ENCODE peak calls at places on chromosomes 4 and X, in nine cellular contexts. One of them, this sample, is unnamed.

GRCh38 chr4:108201774-108202173 is 33.0 kb upstream of the LEF1 start:
- DNase-seq in tibial nerve: no peak
- DNase-seq in CD8-positive, alpha-beta T cell: no peak
- DNase-seq in IMR-90: no peak
- DNase-seq in lung: no peak
- DNase-seq in testis: no peak
- DNase-seq in adrenal gland: no peak
- DNase-seq in HepG2: no peak
- DNase-seq in tibial artery: no peak
- DNase-seq in this sample: no peak

GRCh38 chrX:11381464-11381863 is 88.3 kb downstream of the AMELX start:
- DNase-seq in CD8-positive, alpha-beta T cell: no peak
- DNase-seq in testis: peak
- DNase-seq in lung: no peak
- DNase-seq in tibial nerve: no peak
- DNase-seq in adrenal gland: peak
- DNase-seq in HepG2: peak
- DNase-seq in tibial artery: peak
- DNase-seq in IMR-90: peak
- DNase-seq in this sample: peak

GRCh38 chr4:169723207-169723606 is 34.5 kb downstream of the HPF1 start:
- DNase-seq in CD8-positive, alpha-beta T cell: no peak
- DNase-seq in tibial artery: no peak
- DNase-seq in HepG2: peak
- DNase-seq in adrenal gland: no peak
- DNase-seq in lung: no peak
- DNase-seq in IMR-90: no peak
- DNase-seq in tibial nerve: no peak
- DNase-seq in testis: peak
- DNase-seq in this sample: peak

GRCh38 chrX:41921492-41922124 is 1.7 kb downstream of the CASK start:
- DNase-seq in testis: no peak
- DNase-seq in CD8-positive, alpha-beta T cell: no peak
- DNase-seq in IMR-90: peak
- DNase-seq in adrenal gland: no peak
- DNase-seq in lung: no peak
- DNase-seq in tibial artery: no peak
- DNase-seq in tibial nerve: no peak
- DNase-seq in HepG2: peak
- DNase-seq in this sample: no peak

GRCh38 chr4:24321151-24321550 is 263.2 kb downstream of the DHX15 start:
- DNase-seq in HepG2: no peak
- DNase-seq in lung: no peak
- DNase-seq in CD8-positive, alpha-beta T cell: no peak
- DNase-seq in IMR-90: peak
- DNase-seq in adrenal gland: no peak
- DNase-seq in tibial nerve: no peak
- DNase-seq in tibial artery: no peak
- DNase-seq in testis: no peak
- DNase-seq in this sample: no peak

GRCh38 chr4:145279122-145279960 is 99.0 kb upstream of the OTUD4 start:
- DNase-seq in adrenal gland: no peak
- DNase-seq in IMR-90: peak
- DNase-seq in tibial nerve: no peak
- DNase-seq in tibial artery: no peak
- DNase-seq in lung: no peak
- DNase-seq in HepG2: no peak
- DNase-seq in CD8-positive, alpha-beta T cell: no peak
- DNase-seq in testis: no peak
- DNase-seq in this sample: peak

GRCh38 chr4:39937683-39938268 is 39.9 kb downstream of the PDS5A start:
- DNase-seq in tibial nerve: no peak
- DNase-seq in IMR-90: peak
- DNase-seq in HepG2: no peak
- DNase-seq in lung: no peak
- DNase-seq in testis: no peak
- DNase-seq in adrenal gland: no peak
- DNase-seq in CD8-positive, alpha-beta T cell: no peak
- DNase-seq in tibial artery: no peak
- DNase-seq in this sample: no peak

GRCh38 chr4:2292679-2293108 is 30.8 kb upstream of the MXD4 start:
- DNase-seq in HepG2: no peak
- DNase-seq in IMR-90: peak
- DNase-seq in adrenal gland: peak
- DNase-seq in tibial nerve: no peak
- DNase-seq in testis: no peak
- DNase-seq in tibial artery: peak
- DNase-seq in CD8-positive, alpha-beta T cell: no peak
- DNase-seq in lung: no peak
- DNase-seq in this sample: no peak

GRCh38 chr4:138242076-138242829 is at the start of gene SLC7A11:
- DNase-seq in tibial artery: no peak
- DNase-seq in adrenal gland: peak
- DNase-seq in IMR-90: peak
- DNase-seq in tibial nerve: no peak
- DNase-seq in CD8-positive, alpha-beta T cell: peak
- DNase-seq in HepG2: peak
- DNase-seq in lung: peak
- DNase-seq in testis: peak
- DNase-seq in this sample: peak

GRCh38 chrX:110210417-110211139 is 107.3 kb downstream of the AMMECR1 start:
- DNase-seq in IMR-90: peak
- DNase-seq in CD8-positive, alpha-beta T cell: no peak
- DNase-seq in HepG2: peak
- DNase-seq in lung: no peak
- DNase-seq in testis: no peak
- DNase-seq in adrenal gland: no peak
- DNase-seq in tibial nerve: no peak
- DNase-seq in tibial artery: no peak
- DNase-seq in this sample: peak

GRCh38 chr4:178577933-178578332 is 1135.7 kb upstream of the AGA start:
- DNase-seq in HepG2: peak
- DNase-seq in CD8-positive, alpha-beta T cell: no peak
- DNase-seq in tibial nerve: no peak
- DNase-seq in adrenal gland: no peak
- DNase-seq in testis: peak
- DNase-seq in tibial artery: no peak
- DNase-seq in IMR-90: no peak
- DNase-seq in lung: no peak
- DNase-seq in this sample: peak
- TF ChIP-seq CTCF in HepG2: peak
- TF ChIP-seq CTCF in CD8-positive, alpha-beta T cell: no peak
- TF ChIP-seq CTCF in tibial nerve: peak
- TF ChIP-seq CTCF in adrenal gland: no peak
- TF ChIP-seq CTCF in testis: no peak
- TF ChIP-seq CTCF in tibial artery: no peak
- TF ChIP-seq CTCF in IMR-90: no peak
- TF ChIP-seq CTCF in lung: no peak
- TF ChIP-seq CTCF in this sample: no peak

GRCh38 chrX:148500428-148501120 is at the start of gene AFF2:
- DNase-seq in lung: peak
- DNase-seq in tibial nerve: no peak
- DNase-seq in HepG2: no peak
- DNase-seq in testis: peak
- DNase-seq in IMR-90: no peak
- DNase-seq in CD8-positive, alpha-beta T cell: no peak
- DNase-seq in adrenal gland: no peak
- DNase-seq in tibial artery: no peak
- DNase-seq in this sample: peak

GRCh38 chrX:148501121-148502066 is 977 bp downstream of the AFF2 start:
- DNase-seq in tibial nerve: no peak
- DNase-seq in CD8-positive, alpha-beta T cell: no peak
- DNase-seq in IMR-90: no peak
- DNase-seq in tibial artery: no peak
- DNase-seq in lung: no peak
- DNase-seq in adrenal gland: no peak
- DNase-seq in HepG2: no peak
- DNase-seq in testis: peak
- DNase-seq in this sample: no peak

GRCh38 chrX:148498067-148498466 is 2.4 kb upstream of the AFF2 start:
- DNase-seq in CD8-positive, alpha-beta T cell: no peak
- DNase-seq in tibial artery: no peak
- DNase-seq in testis: no peak
- DNase-seq in HepG2: no peak
- DNase-seq in tibial nerve: no peak
- DNase-seq in IMR-90: no peak
- DNase-seq in lung: no peak
- DNase-seq in adrenal gland: no peak
- DNase-seq in this sample: no peak

GRCh38 chrX:148504412-148504950 is 4.1 kb downstream of the AFF2 start:
- DNase-seq in testis: no peak
- DNase-seq in lung: no peak
- DNase-seq in adrenal gland: no peak
- DNase-seq in tibial nerve: no peak
- DNase-seq in IMR-90: no peak
- DNase-seq in CD8-positive, alpha-beta T cell: no peak
- DNase-seq in HepG2: peak
- DNase-seq in tibial artery: no peak
- DNase-seq in this sample: no peak

DNA sequence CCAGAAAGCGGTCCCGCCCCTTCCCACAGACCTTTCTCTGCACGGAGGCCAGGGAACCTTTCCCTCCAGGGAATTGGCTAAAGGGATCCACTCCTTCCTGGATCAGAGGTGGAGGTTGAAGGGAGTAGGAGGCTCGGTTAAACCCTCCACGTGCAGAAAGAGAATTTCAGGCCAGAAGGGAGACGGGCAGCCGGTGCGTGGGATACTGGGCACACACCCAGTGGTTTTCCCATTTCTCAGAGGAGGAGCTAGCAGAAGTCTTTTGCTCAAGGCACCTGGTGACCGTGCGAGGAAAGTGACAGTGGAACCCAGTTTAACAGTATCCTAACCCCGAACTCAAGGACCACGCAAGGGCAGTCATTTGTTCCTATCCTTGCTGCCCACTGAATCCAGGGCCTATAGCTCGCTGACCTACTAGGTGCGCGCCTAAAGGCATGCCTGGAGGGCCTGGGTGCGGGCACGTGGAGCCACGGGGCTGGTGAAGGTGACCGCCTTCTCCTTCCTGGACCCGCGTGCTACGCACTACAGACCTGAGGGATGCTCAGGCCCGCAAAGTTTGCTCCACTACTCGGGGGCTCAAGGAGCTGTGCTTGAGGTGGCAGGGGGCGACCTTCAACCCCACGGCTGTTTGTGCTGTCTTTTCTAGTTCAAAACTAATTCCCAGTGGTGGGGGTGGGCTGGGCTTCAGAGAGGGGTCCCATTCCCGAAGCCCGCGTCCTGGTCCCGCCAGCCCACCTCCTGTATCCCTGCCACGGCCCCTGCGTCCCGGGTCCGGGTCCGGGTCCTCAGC is 584 bp upstream of the AFF2 start:
- DNase-seq in tibial artery: no peak
- DNase-seq in IMR-90: no peak
- DNase-seq in lung: no peak
- DNase-seq in adrenal gland: no peak
- DNase-seq in tibial nerve: no peak
- DNase-seq in CD8-positive, alpha-beta T cell: no peak
- DNase-seq in testis: peak
- DNase-seq in HepG2: no peak
- DNase-seq in this sample: no peak
- H3K4me3 ChIP-seq in tibial artery: peak
- H3K4me3 ChIP-seq in IMR-90: peak
- H3K4me3 ChIP-seq in lung: no peak
- H3K4me3 ChIP-seq in adrenal gland: peak
- H3K4me3 ChIP-seq in tibial nerve: no peak
- H3K4me3 ChIP-seq in CD8-positive, alpha-beta T cell: no peak
- H3K4me3 ChIP-seq in testis: peak
- H3K4me3 ChIP-seq in HepG2: no peak
- H3K4me3 ChIP-seq in this sample: peak

DNA sequence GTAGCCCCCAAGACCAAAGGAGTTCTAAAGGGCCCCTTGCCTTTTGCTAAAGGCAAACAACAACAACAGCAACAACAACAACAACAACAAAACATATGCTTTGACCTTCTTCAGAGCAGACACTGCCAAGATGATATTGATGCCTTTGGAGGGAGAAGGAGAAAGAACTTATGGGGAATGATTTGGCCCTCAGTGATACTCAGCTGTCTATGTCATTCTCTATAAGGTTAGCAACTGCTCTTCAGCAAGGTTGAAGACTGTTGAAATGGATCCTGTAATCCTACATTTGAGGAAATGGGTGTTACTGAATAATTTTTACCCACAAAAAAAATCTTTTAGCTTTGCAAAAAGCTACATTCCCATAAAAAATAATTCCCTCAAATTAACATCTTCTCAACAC is 72.5 kb downstream of the PRPS1 start:
- DNase-seq in tibial artery: no peak
- DNase-seq in CD8-positive, alpha-beta T cell: no peak
- DNase-seq in HepG2: no peak
- DNase-seq in adrenal gland: no peak
- DNase-seq in testis: no peak
- DNase-seq in IMR-90: no peak
- DNase-seq in tibial nerve: no peak
- DNase-seq in lung: no peak
- DNase-seq in this sample: no peak
- H3K27ac ChIP-seq in tibial artery: peak
- H3K27ac ChIP-seq in CD8-positive, alpha-beta T cell: no peak
- H3K27ac ChIP-seq in HepG2: no peak
- H3K27ac ChIP-seq in adrenal gland: peak
- H3K27ac ChIP-seq in testis: no peak
- H3K27ac ChIP-seq in IMR-90: no peak
- H3K27ac ChIP-seq in tibial nerve: peak
- H3K27ac ChIP-seq in lung: peak
- H3K27ac ChIP-seq in this sample: no peak

GRCh38 chr4:102826890-102827673 is at the start of gene UBE2D3:
- DNase-seq in CD8-positive, alpha-beta T cell: peak
- DNase-seq in testis: peak
- DNase-seq in tibial artery: peak
- DNase-seq in lung: peak
- DNase-seq in tibial nerve: peak
- DNase-seq in HepG2: peak
- DNase-seq in adrenal gland: peak
- DNase-seq in IMR-90: peak
- DNase-seq in this sample: peak
- TF ChIP-seq CTCF in CD8-positive, alpha-beta T cell: no peak
- TF ChIP-seq CTCF in testis: peak
- TF ChIP-seq CTCF in tibial artery: no peak
- TF ChIP-seq CTCF in lung: no peak
- TF ChIP-seq CTCF in tibial nerve: no peak
- TF ChIP-seq CTCF in HepG2: peak
- TF ChIP-seq CTCF in adrenal gland: no peak
- TF ChIP-seq CTCF in IMR-90: peak
- TF ChIP-seq CTCF in this sample: peak

GRCh38 chr4:54224960-54225670 is 4.0 kb upstream of the PDGFRA start:
- DNase-seq in tibial artery: no peak
- DNase-seq in tibial nerve: no peak
- DNase-seq in CD8-positive, alpha-beta T cell: no peak
- DNase-seq in adrenal gland: no peak
- DNase-seq in HepG2: no peak
- DNase-seq in lung: no peak
- DNase-seq in IMR-90: no peak
- DNase-seq in testis: no peak
- DNase-seq in this sample: no peak
- H3K4me3 ChIP-seq in tibial artery: no peak
- H3K4me3 ChIP-seq in tibial nerve: no peak
- H3K4me3 ChIP-seq in CD8-positive, alpha-beta T cell: no peak
- H3K4me3 ChIP-seq in adrenal gland: no peak
- H3K4me3 ChIP-seq in HepG2: no peak
- H3K4me3 ChIP-seq in lung: no peak
- H3K4me3 ChIP-seq in IMR-90: no peak
- H3K4me3 ChIP-seq in testis: peak
- H3K4me3 ChIP-seq in this sample: peak

This sample was measured in cardiac muscle cell.